ENCODE peak calls at places on chromosomes 4 and X, in ten cellular contexts. O, F, K, S, V, X, Z, W, A and B are unnamed samples.

GRCh38 chrX:17374619-17375360 is at the start of gene NHS:
- DNase-seq in O (peak), X (peak), F (peak), W (peak), Z (no peak), A (no peak), K (no peak), V (peak), S (peak), B (no peak)

GRCh38 chrX:68432648-68433047 is 647 bp downstream of the OPHN1 start:
- DNase-seq in Z (no peak), V (no peak), S (no peak), X (no peak), W (no peak), O (peak), K (no peak), A (no peak), F (no peak), B (no peak)

GRCh38 chr4:110907801-110908313 is 285.0 kb upstream of the PITX2 start:
- DNase-seq in A (no peak), O (no peak), F (no peak), Z (no peak), X (no peak), K (no peak), W (no peak), S (no peak), V (no peak), B (no peak)

GRCh38 chrX:16666541-16666940 is 16.6 kb downstream of the S100G start:
- DNase-seq in S (no peak), W (no peak), Z (no peak), O (peak), A (no peak), K (no peak), F (no peak), X (no peak), V (peak), B (no peak)

GRCh38 chr4:91963489-91963888 is 340.3 kb upstream of the GRID2 start:
- DNase-seq in W (no peak), V (peak), X (no peak), S (no peak), O (peak), Z (no peak), K (no peak), F (no peak), A (no peak), B (no peak)

GRCh38 chrX:40855411-40855810 is 120.1 kb upstream of the MED14 start:
- DNase-seq in S (no peak), W (no peak), X (peak), V (no peak), O (peak), A (no peak), F (no peak), K (no peak), Z (no peak), B (no peak)

GRCh38 chr4:6854098-6854744 is 55.4 kb upstream of the TBC1D14 start:
- DNase-seq in X (no peak), S (no peak), O (no peak), Z (no peak), K (no peak), F (no peak), V (no peak), W (no peak), A (no peak), B (no peak)

GRCh38 chr4:41281038-41281634 is 24.4 kb downstream of the UCHL1 start:
- DNase-seq in Z (no peak), X (peak), A (no peak), W (no peak), F (no peak), K (no peak), S (peak), O (peak), V (peak), B (peak)

GRCh38 chrX:21369613-21370012 is 4.6 kb upstream of the CNKSR2 start:
- DNase-seq in X (no peak), K (no peak), W (no peak), F (no peak), V (no peak), O (no peak), Z (no peak), A (no peak), S (no peak), B (no peak)

GRCh38 chr4:36779601-36780000 is 464.9 kb upstream of the NWD2 start:
- DNase-seq in F (no peak), X (no peak), V (no peak), Z (no peak), A (no peak), O (no peak), W (no peak), K (no peak), S (no peak), B (no peak)

GRCh38 chr4:126106658-126107057 is 791.9 kb downstream of the FAT4 start:
- DNase-seq in K (no peak), F (no peak), S (no peak), V (peak), Z (no peak), A (no peak), O (peak), X (no peak), W (no peak), B (no peak)

GRCh38 chr4:51885371-51885770 is 42.4 kb downstream of the DCUN1D4 start:
- DNase-seq in Z (no peak), W (no peak), S (no peak), O (peak), F (no peak), V (peak), K (no peak), A (no peak), X (no peak), B (no peak)

GRCh38 chr4:44425614-44426208 is 22.9 kb downstream of the KCTD8 start:
- DNase-seq in A (no peak), F (no peak), S (no peak), Z (no peak), V (peak), W (no peak), O (no peak), X (no peak), K (no peak), B (no peak)

GRCh38 chr4:67779631-67780030 is 25.4 kb upstream of the GNRHR start:
- DNase-seq in X (peak), V (no peak), Z (no peak), F (no peak), O (peak), A (no peak), K (no peak), S (no peak), W (no peak), B (no peak)

GRCh38 chr4:41287005-41287404 is 30.3 kb downstream of the UCHL1 start:
- DNase-seq in K (no peak), O (no peak), W (no peak), Z (no peak), X (no peak), V (no peak), A (no peak), F (no peak), S (no peak), B (no peak)

GRCh38 chr4:142314686-142315085 is 531.4 kb downstream of the INPP4B start:
- DNase-seq in O (no peak), V (no peak), K (no peak), X (no peak), W (no peak), S (no peak), A (no peak), F (no peak), Z (no peak), B (no peak)

GRCh38 chrX:20029728-20030127 is 38.9 kb upstream of the BCLAF3 start:
- DNase-seq in O (no peak), X (no peak), K (no peak), F (no peak), A (no peak), Z (no peak), W (no peak), V (no peak), S (no peak), B (no peak)

GRCh38 chr4:183362916-183363542 is 40.8 kb upstream of the CLDN24 start:
- DNase-seq in F (peak), V (no peak), Z (no peak), S (no peak), O (peak), W (no peak), A (no peak), K (no peak), X (no peak), B (no peak)

GRCh38 chrX:50988649-50989048 is 78.1 kb downstream of the BMP15 start:
- DNase-seq in A (no peak), O (peak), K (no peak), Z (peak), S (no peak), W (no peak), V (peak), X (no peak), F (no peak), B (peak)

GRCh38 chr4:106315476-106315967 is 487 bp downstream of the TBCK start:
- DNase-seq in W (no peak), K (no peak), O (peak), X (peak), S (no peak), A (no peak), Z (no peak), F (no peak), V (peak), B (no peak)

GRCh38 chr4:7759221-7759620 is 180.4 kb downstream of the AFAP1 start:
- DNase-seq in X (no peak), O (no peak), V (no peak), A (peak), W (no peak), F (no peak), S (no peak), K (peak), Z (peak), B (no peak)

GRCh38 chr4:125314676-125315570 is at the start of gene FAT4:
- DNase-seq in K (no peak), X (no peak), S (peak), A (no peak), F (peak), Z (peak), W (peak), O (peak), V (peak), B (no peak)

GRCh38 chr4:83329521-83330105 is 5.0 kb downstream of the HPSE start:
- DNase-seq in W (no peak), V (peak), X (no peak), S (no peak), A (no peak), Z (no peak), K (no peak), F (no peak), O (peak), B (no peak)

GRCh38 chrX:12709047-12709446 is 82.2 kb upstream of the PRPS2 start:
- DNase-seq in X (no peak), K (no peak), W (no peak), A (no peak), O (no peak), Z (peak), F (no peak), V (no peak), S (no peak), B (no peak)

GRCh38 chrX:149398027-149398426 is 107.1 kb downstream of the IDS start:
- DNase-seq in V (no peak), K (no peak), Z (no peak), O (no peak), F (no peak), X (no peak), S (no peak), W (no peak), A (no peak), B (no peak)

GRCh38 chr4:153997506-153997905 is 208.6 kb upstream of the SFRP2 start:
- DNase-seq in X (no peak), V (no peak), K (no peak), A (no peak), S (no peak), F (no peak), W (no peak), Z (no peak), O (no peak), B (no peak)

GRCh38 chrX:106999002-106999975 is 723 bp downstream of the MORC4 start:
- DNase-seq in W (peak), V (peak), S (no peak), O (peak), F (no peak), K (peak), Z (peak), X (no peak), A (peak), B (peak)

GRCh38 chr4:106707776-106708603 is 328.1 kb downstream of the DKK2 start:
- DNase-seq in W (no peak), A (no peak), X (no peak), K (no peak), Z (no peak), V (peak), O (no peak), F (no peak), S (no peak), B (no peak)

GRCh38 chrX:68534696-68535095 is 35.8 kb downstream of the YIPF6 start:
- DNase-seq in X (no peak), K (no peak), O (peak), W (no peak), S (no peak), F (no peak), A (no peak), Z (no peak), V (peak), B (no peak)

GRCh38 chr4:153234923-153235322 is 30.7 kb downstream of the TRIM2 start:
- DNase-seq in W (no peak), O (peak), K (no peak), A (no peak), V (peak), X (no peak), S (no peak), F (no peak), Z (no peak), B (no peak)

GRCh38 chr4:184713887-184714286 is 20.0 kb downstream of the CENPU start:
- DNase-seq in O (no peak), S (no peak), F (no peak), Z (no peak), X (no peak), K (no peak), W (no peak), A (no peak), V (no peak), B (no peak)

GRCh38 chr4:187480146-187481145 is 515.1 kb upstream of the ZFP42 start:
- DNase-seq in V (peak), X (no peak), K (no peak), Z (no peak), O (peak), F (no peak), W (no peak), S (no peak), A (no peak), B (no peak)

GRCh38 chr4:84480082-84480481 is 19.0 kb downstream of the NKX6-1 start:
- DNase-seq in O (no peak), K (no peak), Z (no peak), A (no peak), S (no peak), X (no peak), V (no peak), W (no peak), F (no peak), B (no peak)

GRCh38 chr4:101169044-101170014 is 178.0 kb downstream of the PPP3CA start:
- DNase-seq in Z (peak), W (peak), A (no peak), K (peak), X (no peak), F (no peak), O (peak), S (peak), V (peak), B (peak)

GRCh38 chr4:83339573-83339972 is 4.9 kb upstream of the HPSE start:
- DNase-seq in A (no peak), W (no peak), K (no peak), S (no peak), X (no peak), V (no peak), Z (no peak), F (no peak), O (no peak), B (no peak)

GRCh38 chrX:106286053-106286650 is 118.0 kb downstream of the PWWP3B start:
- DNase-seq in X (no peak), A (no peak), S (no peak), Z (no peak), O (no peak), V (peak), W (no peak), F (no peak), K (no peak), B (no peak)

GRCh38 chr4:155541716-155542115 is 124.9 kb upstream of the GUCY1A1 start:
- DNase-seq in W (no peak), Z (no peak), K (no peak), O (peak), A (no peak), V (peak), S (no peak), X (no peak), F (no peak), B (no peak)